ENCODE peak calls at places on chromosome 11, in ten cellular contexts. B is IMR-90, A is testis, C is endothelial cell of umbilical vein, W is Peyer's patch, Q is prostate gland, T is esophagus squamous epithelium, Y is adrenal gland, M is K562, P is transverse colon. I is an unnamed sample.

GRCh38 chr11:61949169-61950034 is 749 bp upstream of the BEST1 start:
- DNase-seq in B (peak; percentile 98), W (no peak), Q (no peak), T (no peak), C (peak; percentile 76), M (peak; percentile 95), A (peak; percentile 95), Y (peak; percentile 75), P (peak; percentile 64), I (peak; percentile 80)

GRCh38 chr11:312092-312816 is 1.6 kb upstream of the IFITM1 start:
- DNase-seq in T (no peak), Q (no peak), M (peak; percentile 56), Y (no peak), W (no peak), P (no peak), C (no peak), B (no peak), A (no peak), I (no peak)

GRCh38 chr11:12889243-12889642 is 119.9 kb upstream of the RASSF10 start:
- DNase-seq in P (no peak), C (no peak), A (peak; percentile 38), W (no peak), M (no peak), T (no peak), B (peak; percentile 67), Q (no peak), Y (peak; percentile 24), I (peak; percentile 43)

GRCh38 chr11:7417328-7417727 is 68.0 kb upstream of the OLFML1 start:
- DNase-seq in Q (no peak), M (no peak), P (no peak), Y (no peak), A (no peak), C (no peak), W (no peak), T (no peak), B (no peak), I (no peak)

GRCh38 chr11:34788642-34789041 is 127.5 kb downstream of the APIP start:
- DNase-seq in A (no peak), T (no peak), C (no peak), W (no peak), Y (no peak), P (no peak), B (no peak), M (no peak), Q (no peak), I (no peak)

GRCh38 chr11:69089258-69089657 is 40.5 kb downstream of the TPCN2 start:
- DNase-seq in M (no peak), C (peak; percentile 17), T (no peak), Y (peak; percentile 86), Q (no peak), A (peak; percentile 66), P (no peak), W (no peak), B (peak; percentile 89), I (peak; percentile 43)

GRCh38 chr11:62604460-62605130 is 2.9 kb upstream of the MTA2 start:
- DNase-seq in B (no peak), P (no peak), Y (no peak), M (no peak), Q (no peak), T (no peak), C (no peak), W (no peak), A (peak; percentile 59), I (no peak)

GRCh38 chr11:353315-353857 is 15.9 kb upstream of the B4GALNT4 start:
- DNase-seq in Y (peak; percentile 80), W (no peak), B (peak; percentile 77), P (peak; percentile 73), Q (peak; percentile 88), T (no peak), A (peak; percentile 88), M (peak; percentile 44), C (peak; percentile 49), I (peak; percentile 94)

GRCh38 chr11:1523779-1524178 is 37.2 kb upstream of the MOB2 start:
- DNase-seq in C (no peak), P (no peak), Q (no peak), T (no peak), M (no peak), Y (no peak), W (peak; percentile 60), A (no peak), B (no peak), I (no peak)

GRCh38 chr11:92826136-92826535 is 143.3 kb upstream of the MTNR1B start:
- DNase-seq in M (no peak), W (no peak), B (peak; percentile 64), C (no peak), A (no peak), P (no peak), T (no peak), Y (no peak), Q (no peak), I (no peak)

GRCh38 chr11:132844956-132845355 is 687.3 kb downstream of the OPCML start:
- DNase-seq in T (no peak), A (no peak), M (no peak), Y (no peak), W (no peak), Q (no peak), P (no peak), B (peak; percentile 96), C (no peak), I (no peak)

GRCh38 chr11:64855596-64856304 is 11.3 kb upstream of the CDC42BPG start:
- DNase-seq in A (no peak), Q (no peak), C (no peak), W (peak; percentile 17), B (no peak), P (no peak), Y (no peak), M (no peak), T (no peak), I (no peak)

GRCh38 chr11:64854534-64855502 is 10.4 kb upstream of the CDC42BPG start:
- DNase-seq in M (peak; percentile 86), Q (no peak), A (no peak), W (peak; percentile 41), T (no peak), P (peak; percentile 85), B (peak; percentile 91), C (peak; percentile 91), Y (peak; percentile 95), I (peak; percentile 79)

GRCh38 chr11:64858467-64859401 is 14.3 kb upstream of the CDC42BPG start:
- DNase-seq in Y (peak; percentile 91), M (no peak), Q (no peak), B (no peak), P (peak; percentile 70), A (peak; percentile 41), W (peak; percentile 84), T (no peak), C (no peak), I (peak; percentile 67)

GRCh38 chr11:64857485-64857884 is 13.0 kb upstream of the CDC42BPG start:
- DNase-seq in B (no peak), A (no peak), P (no peak), Y (no peak), W (no peak), Q (no peak), T (no peak), C (no peak), M (no peak), I (no peak)

GRCh38 chr11:64856382-64857227 is 12.2 kb upstream of the CDC42BPG start:
- DNase-seq in B (peak; percentile 85), A (no peak), T (no peak), M (no peak), C (peak; percentile 86), Y (peak; percentile 91), W (no peak), Q (no peak), P (peak; percentile 70), I (no peak)
- TF ChIP-seq POLR2A in B (no peak), A (no peak), T (no peak), M (no peak), C (no peak), Y (peak; percentile 68), W (no peak), Q (no peak), P (no peak), I (no peak)

DNA sequence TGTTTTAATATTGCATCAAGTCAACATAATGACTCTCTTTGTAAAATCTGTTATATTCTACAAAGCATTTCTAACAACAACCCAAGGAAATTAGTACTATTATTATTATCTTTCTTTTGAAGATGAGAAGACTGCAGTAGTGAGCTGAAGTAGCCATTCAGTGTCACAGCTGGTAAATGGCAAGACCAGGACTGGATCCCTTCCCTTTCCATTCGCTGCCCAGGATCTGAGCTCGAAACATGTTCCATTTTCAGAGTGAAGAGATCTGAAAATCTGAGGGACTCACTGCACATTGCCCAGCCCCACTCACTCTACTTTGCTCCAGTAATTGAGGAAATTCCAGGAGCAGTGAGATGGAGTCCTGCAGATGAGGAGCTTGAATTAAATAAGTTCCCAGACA is 240.0 kb upstream of the BLID start:
- DNase-seq in W (no peak), Y (no peak), A (no peak), T (no peak), B (no peak), C (no peak), M (no peak), Q (no peak), P (no peak), I (no peak)
- H3K27ac ChIP-seq in W (no peak overlapping the region), Y (no peak overlapping the region), A (no peak overlapping the region), T (no peak overlapping the region), B (no peak overlapping the region), C (no peak overlapping the region), M (no peak overlapping the region), Q (no peak overlapping the region), P (no peak overlapping the region), I (no peak overlapping the region)

DNA sequence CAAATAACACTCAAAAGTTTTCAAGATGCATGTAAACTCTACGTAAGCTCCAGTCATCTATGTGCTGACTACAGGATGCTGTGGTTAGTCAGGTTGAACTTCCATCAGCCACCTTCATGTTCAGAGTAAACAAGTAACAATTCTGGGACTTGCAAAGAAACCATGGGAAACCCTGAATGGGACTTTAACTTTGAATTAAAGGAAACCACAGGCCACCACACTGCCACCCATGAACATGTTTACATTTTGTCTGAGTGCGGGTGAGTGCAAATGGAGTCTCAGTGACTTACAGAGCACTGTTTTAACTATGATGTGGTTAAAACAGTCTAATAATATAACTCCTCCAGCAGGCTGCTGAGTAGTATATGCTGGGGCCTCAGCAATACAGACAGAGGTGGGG is 12.9 kb upstream of the SYTL2 start:
- DNase-seq in Y (no peak), C (no peak), B (peak; percentile 46), W (peak; percentile 49), A (no peak), T (no peak), P (peak; percentile 33), Q (no peak), M (no peak), I (no peak)
- H3K4me1 ChIP-seq in Y (peaks cover 28% of the 10 kb centered on the region), C (peaks cover 7% of the 10 kb centered on the region), B (peaks cover 34% of the 10 kb centered on the region), W (no peaks in the 10 kb centered on the region), A (no peaks in the 10 kb centered on the region), T (peaks cover 9% of the 10 kb centered on the region), P (peaks cover 25% of the 10 kb centered on the region), Q (peaks cover 18% of the 10 kb centered on the region), M (no peaks in the 10 kb centered on the region), I (no peaks in the 10 kb centered on the region)

DNA sequence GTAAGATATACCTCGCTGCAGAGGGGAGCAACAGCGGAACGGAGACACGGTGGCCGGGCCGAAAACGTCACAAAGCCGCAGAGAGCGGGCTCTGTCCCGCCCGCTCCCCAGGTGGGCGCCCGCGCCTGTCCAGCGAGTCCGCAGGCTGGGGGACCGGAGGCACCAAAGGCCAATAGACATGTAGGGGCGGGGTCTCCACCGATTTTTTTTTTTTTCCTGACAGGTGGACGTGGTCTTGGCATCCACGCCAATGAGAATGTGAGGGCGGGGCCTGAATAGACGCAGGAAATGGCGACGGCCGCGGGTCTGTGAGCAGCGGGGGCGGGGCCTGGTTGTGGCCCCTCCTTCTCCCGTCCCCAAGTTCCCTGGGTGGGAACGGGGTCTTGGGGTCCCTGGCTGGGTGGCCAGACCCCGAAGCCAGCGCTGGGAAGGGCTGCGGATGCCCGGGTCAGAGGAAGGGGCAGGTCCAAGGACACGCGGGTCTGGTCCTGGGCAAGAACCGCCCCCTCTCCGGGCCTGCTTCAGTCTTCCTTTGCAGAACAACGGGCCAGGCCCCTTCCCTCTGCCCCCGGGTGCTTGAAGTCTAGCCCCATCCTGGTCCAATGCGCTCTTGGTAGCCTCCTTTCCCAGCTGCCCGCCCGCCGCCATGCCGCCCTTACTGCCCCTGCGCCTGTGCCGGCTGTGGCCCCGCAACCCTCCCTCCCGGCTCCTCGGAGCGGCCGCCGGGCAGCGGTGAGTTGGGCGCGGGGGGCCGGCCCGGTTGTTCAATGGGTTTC is at the start of gene DNAJC4:
- DNase-seq in W (peak; percentile 99), C (peak; percentile 94), Y (peak; percentile 90), P (peak; percentile 96), B (peak; percentile 81), Q (peak; percentile 96), T (peak; percentile 76), M (peak; percentile 89), A (peak; percentile 98), I (peak; percentile 94)
- TF ChIP-seq POLR2A in W (peak; percentile 52), C (peak; percentile 83), Y (peak; percentile 46), P (peak; percentile 64), B (no peak), Q (peak; percentile 49), T (no peak), M (peak; percentile 77), A (no peak), I (peak; percentile 57)